ENCODE peak calls at places on chromosomes 3 and 15, in six cellular contexts. One of them, this sample, is unnamed.

GRCh38 chr3:29440321-29441019 is 159.6 kb downstream of the RBMS3 start:
- DNase-seq in endothelial cell: no peak
- DNase-seq in HCT116: no peak
- DNase-seq in GM12865: no peak
- DNase-seq in GM10248: no peak
- DNase-seq in suprapubic skin: no peak
- DNase-seq in this sample: no peak

GRCh38 chr3:51966486-51966885 is 768 bp downstream of the PCBP4 start:
- DNase-seq in endothelial cell: no peak
- DNase-seq in HCT116: no peak
- DNase-seq in GM12865: no peak
- DNase-seq in GM10248: no peak
- DNase-seq in suprapubic skin: no peak
- DNase-seq in this sample: no peak

GRCh38 chr3:47578691-47579632 is at the start of gene CSPG5:
- DNase-seq in endothelial cell: peak; percentile 35
- DNase-seq in HCT116: no peak
- DNase-seq in GM12865: no peak
- DNase-seq in GM10248: peak; percentile 62
- DNase-seq in suprapubic skin: no peak
- DNase-seq in this sample: no peak

GRCh38 chr3:133799794-133800585 is 5.6 kb upstream of the SRPRB start:
- DNase-seq in endothelial cell: no peak
- DNase-seq in HCT116: no peak
- DNase-seq in GM12865: no peak
- DNase-seq in GM10248: no peak
- DNase-seq in suprapubic skin: no peak
- DNase-seq in this sample: no peak

GRCh38 chr15:52790166-52790708 is at the start of gene ONECUT1:
- DNase-seq in endothelial cell: peak; percentile 78
- DNase-seq in HCT116: no peak
- DNase-seq in GM12865: peak; percentile 65
- DNase-seq in GM10248: peak; percentile 87
- DNase-seq in suprapubic skin: no peak
- DNase-seq in this sample: peak; percentile 69

GRCh38 chr3:174439621-174440349 is 419.3 kb upstream of the NAALADL2 start:
- DNase-seq in endothelial cell: peak; percentile 4
- DNase-seq in HCT116: peak; percentile 91
- DNase-seq in GM12865: no peak
- DNase-seq in GM10248: no peak
- DNase-seq in suprapubic skin: no peak
- DNase-seq in this sample: no peak

GRCh38 chr15:69475769-69476358 is 23.2 kb downstream of the RPLP1 start:
- DNase-seq in endothelial cell: peak; percentile 85
- DNase-seq in HCT116: peak; percentile 42
- DNase-seq in GM12865: peak; percentile 65
- DNase-seq in GM10248: peak; percentile 70
- DNase-seq in suprapubic skin: peak; percentile 88
- DNase-seq in this sample: no peak

GRCh38 chr3:34352932-34353331 is 554.5 kb downstream of the PDCD6IP start:
- DNase-seq in endothelial cell: no peak
- DNase-seq in HCT116: no peak
- DNase-seq in GM12865: no peak
- DNase-seq in GM10248: no peak
- DNase-seq in suprapubic skin: no peak
- DNase-seq in this sample: no peak

GRCh38 chr3:43248194-43248593 is 38.1 kb upstream of the SNRK start:
- DNase-seq in endothelial cell: no peak
- DNase-seq in HCT116: no peak
- DNase-seq in GM12865: no peak
- DNase-seq in GM10248: no peak
- DNase-seq in suprapubic skin: no peak
- DNase-seq in this sample: no peak

GRCh38 chr15:92460023-92460422 is 66.3 kb downstream of the ST8SIA2 start:
- DNase-seq in endothelial cell: no peak
- DNase-seq in HCT116: no peak
- DNase-seq in GM12865: no peak
- DNase-seq in GM10248: no peak
- DNase-seq in suprapubic skin: no peak
- DNase-seq in this sample: no peak

GRCh38 chr3:131402391-131403039 is 20.9 kb downstream of the NUDT16 start:
- DNase-seq in endothelial cell: no peak
- DNase-seq in HCT116: no peak
- DNase-seq in GM12865: no peak
- DNase-seq in GM10248: no peak
- DNase-seq in suprapubic skin: no peak
- DNase-seq in this sample: peak; percentile 2

GRCh38 chr3:100165926-100166550 is 51.7 kb upstream of the FILIP1L start:
- DNase-seq in endothelial cell: no peak
- DNase-seq in HCT116: no peak
- DNase-seq in GM12865: no peak
- DNase-seq in GM10248: no peak
- DNase-seq in suprapubic skin: no peak
- DNase-seq in this sample: no peak

GRCh38 chr3:22399566-22399965 is 648.6 kb upstream of the ZNF385D start:
- DNase-seq in endothelial cell: no peak
- DNase-seq in HCT116: no peak
- DNase-seq in GM12865: no peak
- DNase-seq in GM10248: no peak
- DNase-seq in suprapubic skin: no peak
- DNase-seq in this sample: no peak

GRCh38 chr15:67927501-67928156 is 87.8 kb upstream of the RNU6-1 start:
- DNase-seq in endothelial cell: no peak
- DNase-seq in HCT116: no peak
- DNase-seq in GM12865: no peak
- DNase-seq in GM10248: no peak
- DNase-seq in suprapubic skin: no peak
- DNase-seq in this sample: no peak

GRCh38 chr15:50181206-50181982 is 602 bp upstream of the SLC27A2 start:
- DNase-seq in endothelial cell: no peak
- DNase-seq in HCT116: no peak
- DNase-seq in GM12865: no peak
- DNase-seq in GM10248: no peak
- DNase-seq in suprapubic skin: no peak
- DNase-seq in this sample: no peak

GRCh38 chr3:57464801-57465200 is 79.3 kb downstream of the DNAH12 start:
- DNase-seq in endothelial cell: no peak
- DNase-seq in HCT116: peak; percentile 29
- DNase-seq in GM12865: no peak
- DNase-seq in GM10248: no peak
- DNase-seq in suprapubic skin: no peak
- DNase-seq in this sample: no peak

GRCh38 chr3:156311431-156311830 is 191.1 kb downstream of the KCNAB1 start:
- DNase-seq in endothelial cell: no peak
- DNase-seq in HCT116: no peak
- DNase-seq in GM12865: no peak
- DNase-seq in GM10248: no peak
- DNase-seq in suprapubic skin: no peak
- DNase-seq in this sample: no peak

GRCh38 chr3:39812537-39812936 is 3.1 kb downstream of the MYRIP start:
- DNase-seq in endothelial cell: peak; percentile 36
- DNase-seq in HCT116: no peak
- DNase-seq in GM12865: no peak
- DNase-seq in GM10248: no peak
- DNase-seq in suprapubic skin: no peak
- DNase-seq in this sample: no peak
- TF ChIP-seq CTCF in endothelial cell: peak; percentile 53
- TF ChIP-seq CTCF in HCT116: peak; percentile 64
- TF ChIP-seq CTCF in GM12865: peak; percentile 25
- TF ChIP-seq CTCF in GM10248: peak; percentile 22
- TF ChIP-seq CTCF in suprapubic skin: no peak
- TF ChIP-seq CTCF in this sample: peak; percentile 39

GRCh38 chr3:143011705-143012104 is 10.3 kb downstream of the U2SURP start:
- DNase-seq in endothelial cell: no peak
- DNase-seq in HCT116: no peak
- DNase-seq in GM12865: peak; percentile 36
- DNase-seq in GM10248: no peak
- DNase-seq in suprapubic skin: no peak
- DNase-seq in this sample: no peak

GRCh38 chr3:143010024-143010423 is 8.7 kb downstream of the U2SURP start:
- DNase-seq in endothelial cell: no peak
- DNase-seq in HCT116: no peak
- DNase-seq in GM12865: no peak
- DNase-seq in GM10248: no peak
- DNase-seq in suprapubic skin: no peak
- DNase-seq in this sample: no peak

GRCh38 chr3:143016321-143016972 is 15.1 kb downstream of the U2SURP start:
- DNase-seq in endothelial cell: no peak
- DNase-seq in HCT116: no peak
- DNase-seq in GM12865: peak; percentile 27
- DNase-seq in GM10248: no peak
- DNase-seq in suprapubic skin: no peak
- DNase-seq in this sample: no peak

GRCh38 chr3:143014921-143015320 is 13.6 kb downstream of the U2SURP start:
- DNase-seq in endothelial cell: no peak
- DNase-seq in HCT116: no peak
- DNase-seq in GM12865: no peak
- DNase-seq in GM10248: no peak
- DNase-seq in suprapubic skin: no peak
- DNase-seq in this sample: no peak
- TF ChIP-seq CTCF in endothelial cell: no peak
- TF ChIP-seq CTCF in HCT116: no peak
- TF ChIP-seq CTCF in GM12865: no peak
- TF ChIP-seq CTCF in GM10248: no peak
- TF ChIP-seq CTCF in suprapubic skin: no peak
- TF ChIP-seq CTCF in this sample: no peak

GRCh38 chr15:63243101-63243500 is 34.3 kb upstream of the APH1B start:
- DNase-seq in endothelial cell: no peak
- DNase-seq in HCT116: no peak
- DNase-seq in GM12865: no peak
- DNase-seq in GM10248: no peak
- DNase-seq in suprapubic skin: no peak
- DNase-seq in this sample: no peak
- TF ChIP-seq CTCF in endothelial cell: no peak
- TF ChIP-seq CTCF in HCT116: no peak
- TF ChIP-seq CTCF in GM12865: no peak
- TF ChIP-seq CTCF in GM10248: no peak
- TF ChIP-seq CTCF in suprapubic skin: no peak
- TF ChIP-seq CTCF in this sample: no peak

DNA sequence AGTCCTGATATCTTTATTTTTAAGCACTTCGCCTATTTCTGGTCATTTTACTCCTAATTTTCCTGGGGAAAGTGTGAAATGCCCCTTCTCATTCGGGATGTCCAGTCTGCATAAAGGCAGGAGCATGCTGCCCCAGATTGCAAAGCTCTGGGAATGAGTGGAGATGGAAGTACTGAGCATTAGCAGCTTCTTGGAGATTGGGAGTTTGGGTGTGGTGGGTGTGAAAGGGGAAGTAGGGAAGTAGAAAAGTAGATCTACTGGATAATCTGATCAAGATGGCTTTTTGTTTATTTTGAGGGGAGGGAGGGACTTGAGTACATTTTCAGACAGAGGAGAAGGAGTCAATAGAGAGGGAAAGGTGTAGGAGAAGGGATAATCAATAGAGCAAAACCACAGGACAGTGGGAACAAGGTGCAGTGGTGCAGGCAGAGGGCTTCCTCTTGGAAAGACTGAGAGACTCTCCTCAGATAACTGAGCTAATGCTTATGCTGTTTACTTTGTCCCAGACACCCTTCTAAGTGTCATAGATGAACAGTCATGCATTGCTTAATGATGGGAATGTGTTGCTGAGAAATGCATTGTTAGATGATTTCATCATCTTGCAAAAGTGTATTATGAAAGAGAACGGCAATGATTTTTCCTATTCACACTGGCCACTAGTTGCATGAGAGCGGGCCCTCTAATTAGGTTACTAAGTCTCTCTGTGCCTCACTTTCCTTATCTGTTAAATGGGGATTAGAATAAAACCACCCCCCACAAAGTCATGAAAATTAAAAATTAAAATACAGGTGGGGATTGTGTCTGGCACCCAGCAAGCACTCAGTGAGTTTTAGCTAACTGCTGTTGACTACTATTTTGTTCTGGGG is 45.5 kb downstream of the PHLDB2 start:
- DNase-seq in endothelial cell: no peak
- DNase-seq in HCT116: peak; percentile 89
- DNase-seq in GM12865: no peak
- DNase-seq in GM10248: no peak
- DNase-seq in suprapubic skin: no peak
- DNase-seq in this sample: no peak
- TF ChIP-seq CTCF in endothelial cell: no peak
- TF ChIP-seq CTCF in HCT116: no peak
- TF ChIP-seq CTCF in GM12865: no peak
- TF ChIP-seq CTCF in GM10248: no peak
- TF ChIP-seq CTCF in suprapubic skin: no peak
- TF ChIP-seq CTCF in this sample: no peak

GRCh38 chr15:81784751-81785150 is 261.1 kb downstream of the MEX3B start:
- DNase-seq in endothelial cell: no peak
- DNase-seq in HCT116: no peak
- DNase-seq in GM12865: no peak
- DNase-seq in GM10248: no peak
- DNase-seq in suprapubic skin: peak; percentile 49
- DNase-seq in this sample: no peak
- TF ChIP-seq CTCF in endothelial cell: no peak
- TF ChIP-seq CTCF in HCT116: no peak
- TF ChIP-seq CTCF in GM12865: no peak
- TF ChIP-seq CTCF in GM10248: no peak
- TF ChIP-seq CTCF in suprapubic skin: no peak
- TF ChIP-seq CTCF in this sample: no peak